ENCODE peak calls at places on chromosomes 1 and 21, in ten cellular contexts. Z is GM03348; V is activated T-cell treated with anti-CD3 and anti-CD28 coated beads, Interleukin-2, amount 50 U/mL, for 24 hours; B is kidney tubule cell; H is stimulated activated CD4-positive, alpha-beta T cell treated with anti-CD3 and anti-CD28 coated beads, Interleukin-4, amount 100 ng/mL, for 48 hours; N is CD4-positive, alpha-beta memory T cell; D is brain pericyte; W is mammary epithelial cell; A is natural killer cell; R is HFFc6. E is an unnamed sample.

GRCh38 chr1:5594056-5594956 is 397.9 kb downstream of the NPHP4 start:
- DNase-seq in W (no peak), A (no peak), N (no peak), Z (no peak), V (no peak), D (no peak), H (no peak), R (no peak), B (no peak), E (no peak)

GRCh38 chr21:18522181-18522771 is 118.7 kb upstream of the TMPRSS15 start:
- DNase-seq in Z (no peak), D (no peak), N (no peak), A (no peak), W (no peak), R (no peak), B (no peak), H (no peak), V (no peak), E (no peak)

GRCh38 chr1:229127301-229127700 is 143.6 kb upstream of the RAB4A start:
- DNase-seq in D (no peak), B (peak), R (no peak), N (peak), W (peak), A (no peak), V (no peak), H (no peak), Z (no peak), E (no peak)

GRCh38 chr1:3899776-3900149 is 309 bp downstream of the C1orf174 start:
- DNase-seq in D (no peak), B (no peak), V (no peak), R (no peak), W (no peak), Z (peak), H (no peak), A (no peak), N (no peak), E (peak)

GRCh38 chr1:174022976-174023277 is 770 bp upstream of the RC3H1 start:
- DNase-seq in V (no peak), A (no peak), W (no peak), H (no peak), Z (no peak), D (no peak), R (no peak), B (no peak), N (no peak), E (no peak)

GRCh38 chr1:184296466-184297243 is 90.2 kb upstream of the C1orf21 start:
- DNase-seq in Z (peak), A (no peak), N (no peak), V (no peak), H (no peak), B (no peak), R (peak), W (no peak), D (peak), E (no peak)

GRCh38 chr1:15863156-15863901 is 15.8 kb downstream of the SPEN start:
- DNase-seq in W (no peak), A (no peak), D (no peak), N (no peak), R (no peak), B (no peak), V (no peak), Z (no peak), H (no peak), E (no peak)

GRCh38 chr1:234833118-234833517 is 223.1 kb upstream of the IRF2BP2 start:
- DNase-seq in W (no peak), V (no peak), N (no peak), R (no peak), B (no peak), Z (no peak), D (no peak), A (no peak), H (no peak), E (no peak)

GRCh38 chr21:10272216-10272615 is 249.2 kb upstream of the TPTE start:
- DNase-seq in Z (no peak), H (no peak), N (no peak), V (no peak), D (no peak), R (no peak), A (no peak), B (no peak), W (no peak), E (no peak)

GRCh38 chr1:116853680-116854191 is 56.0 kb upstream of the PTGFRN start:
- DNase-seq in W (peak), R (peak), N (no peak), B (peak), H (no peak), A (no peak), Z (peak), D (peak), V (no peak), E (no peak)

GRCh38 chr1:205513774-205514173 is 9.3 kb downstream of the CDK18 start:
- DNase-seq in A (no peak), D (no peak), V (no peak), H (no peak), R (no peak), Z (no peak), B (no peak), W (no peak), N (no peak), E (no peak)

GRCh38 chr1:53562256-53562982 is 103.2 kb downstream of the DMRTB1 start:
- DNase-seq in D (no peak), N (no peak), W (no peak), Z (no peak), B (no peak), H (peak), A (peak), V (peak), R (no peak), E (no peak)

GRCh38 chr1:41811051-41811795 is 107.5 kb downstream of the HIVEP3 start:
- DNase-seq in R (peak), B (no peak), H (no peak), N (peak), D (no peak), A (no peak), W (no peak), V (peak), Z (peak), E (no peak)